ENCODE peak calls at places on chromosomes 11 and 22, in six cellular contexts. One of them, this sample, is unnamed.

GRCh38 chr11:132008872-132009271 is 638.5 kb downstream of the NTM start:
- DNase-seq in GM20000: no peak
- DNase-seq in RWPE1: no peak
- DNase-seq in skeletal muscle cell: no peak
- DNase-seq in activated CD4-positive, CD25-positive, alpha-beta regulatory T cell: no peak
- DNase-seq in effector memory CD8-positive, alpha-beta T cell: no peak
- DNase-seq in this sample: no peak

GRCh38 chr11:115939104-115939503 is 434.9 kb upstream of the CADM1 start:
- DNase-seq in GM20000: no peak
- DNase-seq in RWPE1: no peak
- DNase-seq in skeletal muscle cell: no peak
- DNase-seq in activated CD4-positive, CD25-positive, alpha-beta regulatory T cell: no peak
- DNase-seq in effector memory CD8-positive, alpha-beta T cell: no peak
- DNase-seq in this sample: no peak

GRCh38 chr11:95363189-95363588 is 132.2 kb upstream of the SESN3 start:
- DNase-seq in GM20000: no peak
- DNase-seq in RWPE1: no peak
- DNase-seq in skeletal muscle cell: no peak
- DNase-seq in activated CD4-positive, CD25-positive, alpha-beta regulatory T cell: no peak
- DNase-seq in effector memory CD8-positive, alpha-beta T cell: no peak
- DNase-seq in this sample: no peak

GRCh38 chr22:29633514-29634312 is 30.3 kb downstream of the NF2 start:
- DNase-seq in GM20000: no peak
- DNase-seq in RWPE1: no peak
- DNase-seq in skeletal muscle cell: no peak
- DNase-seq in activated CD4-positive, CD25-positive, alpha-beta regulatory T cell: no peak
- DNase-seq in effector memory CD8-positive, alpha-beta T cell: no peak
- DNase-seq in this sample: no peak

GRCh38 chr11:14253878-14254277 is 105.1 kb downstream of the RRAS2 start:
- DNase-seq in GM20000: no peak
- DNase-seq in RWPE1: no peak
- DNase-seq in skeletal muscle cell: no peak
- DNase-seq in activated CD4-positive, CD25-positive, alpha-beta regulatory T cell: no peak
- DNase-seq in effector memory CD8-positive, alpha-beta T cell: no peak
- DNase-seq in this sample: no peak

GRCh38 chr11:118602331-118602730 is 5.1 kb upstream of the PHLDB1 start:
- DNase-seq in GM20000: no peak
- DNase-seq in RWPE1: no peak
- DNase-seq in skeletal muscle cell: no peak
- DNase-seq in activated CD4-positive, CD25-positive, alpha-beta regulatory T cell: no peak
- DNase-seq in effector memory CD8-positive, alpha-beta T cell: no peak
- DNase-seq in this sample: no peak

GRCh38 chr11:72741429-72741833 is 10.8 kb downstream of the ARAP1 start:
- DNase-seq in GM20000: no peak
- DNase-seq in RWPE1: peak; percentile 60
- DNase-seq in skeletal muscle cell: no peak
- DNase-seq in activated CD4-positive, CD25-positive, alpha-beta regulatory T cell: no peak
- DNase-seq in effector memory CD8-positive, alpha-beta T cell: no peak
- DNase-seq in this sample: no peak

GRCh38 chr11:134667505-134667904 is 255.5 kb upstream of the B3GAT1 start:
- DNase-seq in GM20000: no peak
- DNase-seq in RWPE1: no peak
- DNase-seq in skeletal muscle cell: no peak
- DNase-seq in activated CD4-positive, CD25-positive, alpha-beta regulatory T cell: no peak
- DNase-seq in effector memory CD8-positive, alpha-beta T cell: no peak
- DNase-seq in this sample: no peak

GRCh38 chr11:120467627-120468026 is 43.9 kb upstream of the GRIK4 start:
- DNase-seq in GM20000: no peak
- DNase-seq in RWPE1: no peak
- DNase-seq in skeletal muscle cell: no peak
- DNase-seq in activated CD4-positive, CD25-positive, alpha-beta regulatory T cell: no peak
- DNase-seq in effector memory CD8-positive, alpha-beta T cell: no peak
- DNase-seq in this sample: no peak

GRCh38 chr11:63997104-63997700 is 11.0 kb downstream of the OTUB1 start:
- DNase-seq in GM20000: no peak
- DNase-seq in RWPE1: no peak
- DNase-seq in skeletal muscle cell: no peak
- DNase-seq in activated CD4-positive, CD25-positive, alpha-beta regulatory T cell: no peak
- DNase-seq in effector memory CD8-positive, alpha-beta T cell: no peak
- DNase-seq in this sample: no peak

GRCh38 chr11:67015048-67015447 is 7.9 kb upstream of the SYT12 start:
- DNase-seq in GM20000: no peak
- DNase-seq in RWPE1: no peak
- DNase-seq in skeletal muscle cell: no peak
- DNase-seq in activated CD4-positive, CD25-positive, alpha-beta regulatory T cell: no peak
- DNase-seq in effector memory CD8-positive, alpha-beta T cell: no peak
- DNase-seq in this sample: no peak

GRCh38 chr11:94762208-94762607 is 5.9 kb upstream of the AMOTL1 start:
- DNase-seq in GM20000: no peak
- DNase-seq in RWPE1: peak; percentile 34
- DNase-seq in skeletal muscle cell: no peak
- DNase-seq in activated CD4-positive, CD25-positive, alpha-beta regulatory T cell: no peak
- DNase-seq in effector memory CD8-positive, alpha-beta T cell: no peak
- DNase-seq in this sample: no peak

GRCh38 chr11:2400761-2401435 is 348 bp downstream of the TSSC4 start:
- DNase-seq in GM20000: no peak
- DNase-seq in RWPE1: no peak
- DNase-seq in skeletal muscle cell: no peak
- DNase-seq in activated CD4-positive, CD25-positive, alpha-beta regulatory T cell: no peak
- DNase-seq in effector memory CD8-positive, alpha-beta T cell: no peak
- DNase-seq in this sample: no peak

GRCh38 chr11:23021287-23021863 is 161.1 kb upstream of the CCDC179 start:
- DNase-seq in GM20000: peak; percentile 49
- DNase-seq in RWPE1: peak; percentile 55
- DNase-seq in skeletal muscle cell: no peak
- DNase-seq in activated CD4-positive, CD25-positive, alpha-beta regulatory T cell: no peak
- DNase-seq in effector memory CD8-positive, alpha-beta T cell: no peak
- DNase-seq in this sample: peak; percentile 20

GRCh38 chr11:23932485-23932898 is 564.4 kb upstream of the LUZP2 start:
- DNase-seq in GM20000: no peak
- DNase-seq in RWPE1: no peak
- DNase-seq in skeletal muscle cell: peak; percentile 23
- DNase-seq in activated CD4-positive, CD25-positive, alpha-beta regulatory T cell: no peak
- DNase-seq in effector memory CD8-positive, alpha-beta T cell: no peak
- DNase-seq in this sample: no peak

GRCh38 chr11:121086866-121087265 is 14.2 kb upstream of the TECTA start:
- DNase-seq in GM20000: no peak
- DNase-seq in RWPE1: no peak
- DNase-seq in skeletal muscle cell: no peak
- DNase-seq in activated CD4-positive, CD25-positive, alpha-beta regulatory T cell: no peak
- DNase-seq in effector memory CD8-positive, alpha-beta T cell: no peak
- DNase-seq in this sample: no peak

GRCh38 chr22:38032681-38033521 is 24.3 kb upstream of the PICK1 start:
- DNase-seq in GM20000: no peak
- DNase-seq in RWPE1: no peak
- DNase-seq in skeletal muscle cell: peak; percentile 84
- DNase-seq in activated CD4-positive, CD25-positive, alpha-beta regulatory T cell: no peak
- DNase-seq in effector memory CD8-positive, alpha-beta T cell: no peak
- DNase-seq in this sample: no peak

GRCh38 chr11:43842021-43842420 is 38.6 kb upstream of the ALKBH3 start:
- DNase-seq in GM20000: no peak
- DNase-seq in RWPE1: no peak
- DNase-seq in skeletal muscle cell: no peak
- DNase-seq in activated CD4-positive, CD25-positive, alpha-beta regulatory T cell: no peak
- DNase-seq in effector memory CD8-positive, alpha-beta T cell: no peak
- DNase-seq in this sample: no peak

GRCh38 chr11:6298605-6299004 is 21.7 kb downstream of the CAVIN3 start:
- DNase-seq in GM20000: no peak
- DNase-seq in RWPE1: peak; percentile 39
- DNase-seq in skeletal muscle cell: no peak
- DNase-seq in activated CD4-positive, CD25-positive, alpha-beta regulatory T cell: no peak
- DNase-seq in effector memory CD8-positive, alpha-beta T cell: no peak
- DNase-seq in this sample: no peak

GRCh38 chr11:127345819-127346459 is 345.4 kb upstream of the KIRREL3 start:
- DNase-seq in GM20000: peak; percentile 58
- DNase-seq in RWPE1: peak; percentile 25
- DNase-seq in skeletal muscle cell: peak; percentile 0
- DNase-seq in activated CD4-positive, CD25-positive, alpha-beta regulatory T cell: no peak
- DNase-seq in effector memory CD8-positive, alpha-beta T cell: no peak
- DNase-seq in this sample: peak; percentile 16

GRCh38 chr22:36471341-36471821 is 10.1 kb downstream of the TXN2 start:
- DNase-seq in GM20000: no peak
- DNase-seq in RWPE1: no peak
- DNase-seq in skeletal muscle cell: no peak
- DNase-seq in activated CD4-positive, CD25-positive, alpha-beta regulatory T cell: no peak
- DNase-seq in effector memory CD8-positive, alpha-beta T cell: no peak
- DNase-seq in this sample: no peak

GRCh38 chr11:61499816-61500491 is 8.6 kb upstream of the LRRC10B start:
- DNase-seq in GM20000: no peak
- DNase-seq in RWPE1: no peak
- DNase-seq in skeletal muscle cell: no peak
- DNase-seq in activated CD4-positive, CD25-positive, alpha-beta regulatory T cell: no peak
- DNase-seq in effector memory CD8-positive, alpha-beta T cell: no peak
- DNase-seq in this sample: no peak

GRCh38 chr11:88819616-88820015 is 246.2 kb downstream of the GRM5 start:
- DNase-seq in GM20000: no peak
- DNase-seq in RWPE1: no peak
- DNase-seq in skeletal muscle cell: no peak
- DNase-seq in activated CD4-positive, CD25-positive, alpha-beta regulatory T cell: no peak
- DNase-seq in effector memory CD8-positive, alpha-beta T cell: no peak
- DNase-seq in this sample: no peak

GRCh38 chr11:36114095-36114494 is 170.2 kb downstream of the LDLRAD3 start:
- DNase-seq in GM20000: no peak
- DNase-seq in RWPE1: no peak
- DNase-seq in skeletal muscle cell: no peak
- DNase-seq in activated CD4-positive, CD25-positive, alpha-beta regulatory T cell: no peak
- DNase-seq in effector memory CD8-positive, alpha-beta T cell: no peak
- DNase-seq in this sample: no peak

GRCh38 chr11:125091247-125091876 is 20.1 kb downstream of the TMEM218 start:
- DNase-seq in GM20000: peak; percentile 56
- DNase-seq in RWPE1: peak; percentile 51
- DNase-seq in skeletal muscle cell: peak; percentile 36
- DNase-seq in activated CD4-positive, CD25-positive, alpha-beta regulatory T cell: no peak
- DNase-seq in effector memory CD8-positive, alpha-beta T cell: no peak
- DNase-seq in this sample: no peak

GRCh38 chr11:44825058-44825795 is 98.5 kb downstream of the TSPAN18 start:
- DNase-seq in GM20000: no peak
- DNase-seq in RWPE1: no peak
- DNase-seq in skeletal muscle cell: no peak
- DNase-seq in activated CD4-positive, CD25-positive, alpha-beta regulatory T cell: no peak
- DNase-seq in effector memory CD8-positive, alpha-beta T cell: no peak
- DNase-seq in this sample: no peak

GRCh38 chr22:26479792-26480610 is 3.6 kb downstream of the HPS4 start:
- DNase-seq in GM20000: no peak
- DNase-seq in RWPE1: no peak
- DNase-seq in skeletal muscle cell: no peak
- DNase-seq in activated CD4-positive, CD25-positive, alpha-beta regulatory T cell: no peak
- DNase-seq in effector memory CD8-positive, alpha-beta T cell: no peak
- DNase-seq in this sample: peak; percentile 36

GRCh38 chr22:47442821-47443220 is 680.4 kb downstream of the TBC1D22A start:
- DNase-seq in GM20000: no peak
- DNase-seq in RWPE1: no peak
- DNase-seq in skeletal muscle cell: no peak
- DNase-seq in activated CD4-positive, CD25-positive, alpha-beta regulatory T cell: no peak
- DNase-seq in effector memory CD8-positive, alpha-beta T cell: no peak
- DNase-seq in this sample: no peak